ENCODE peak calls at places on chromosomes 4 and X, in ten cellular contexts. E is cardiac muscle cell; L is tibial nerve; V is naive thymus-derived CD4-positive, alpha-beta T cell; N is neural progenitor cell; D is NT2/D1; A is heart left ventricle; G is Karpas-422; P is pancreas; C is RWPE2. I is an unnamed sample.

GRCh38 chrX:22365460-22365859 is 92.7 kb downstream of the CBLL2 start:
- DNase-seq in E (no peak), L (no peak), V (no peak), N (no peak), D (no peak), A (no peak), G (no peak), P (no peak), C (peak; percentile 61), I (peak; percentile 67)

GRCh38 chrX:132956421-132957210 is 1.8 kb downstream of the HS6ST2 start:
- DNase-seq in E (peak; percentile 41), L (no peak), V (no peak), N (peak; percentile 39), D (no peak), A (no peak), G (no peak), P (peak; percentile 33), C (no peak), I (no peak)

GRCh38 chrX:135740683-135741149 is 27.3 kb downstream of the CT45A3 start:
- DNase-seq in E (no peak), L (no peak), V (peak; percentile 10), N (peak; percentile 5), D (no peak), A (no peak), G (peak; percentile 83), P (no peak), C (no peak), I (no peak)

GRCh38 chr4:52959545-52959944 is 97.4 kb downstream of the RASL11B start:
- DNase-seq in E (no peak), L (no peak), V (no peak), N (no peak), D (no peak), A (no peak), G (no peak), P (no peak), C (no peak), I (no peak)

GRCh38 chrX:112368371-112368770 is 285.8 kb upstream of the TRPC5 start:
- DNase-seq in E (no peak), L (no peak), V (no peak), N (peak; percentile 48), D (no peak), A (no peak), G (peak; percentile 43), P (no peak), C (no peak), I (no peak)

GRCh38 chrX:114798902-114799301 is 215.0 kb downstream of the HTR2C start:
- DNase-seq in E (no peak), L (no peak), V (no peak), N (no peak), D (no peak), A (no peak), G (no peak), P (no peak), C (no peak), I (no peak)

GRCh38 chr4:107279729-107280128 is 243.6 kb upstream of the DKK2 start:
- DNase-seq in E (no peak), L (no peak), V (no peak), N (no peak), D (no peak), A (no peak), G (no peak), P (no peak), C (no peak), I (no peak)

GRCh38 chrX:11427082-11428033 is 134.1 kb downstream of the AMELX start:
- DNase-seq in E (peak; percentile 6), L (peak; percentile 31), V (no peak), N (peak; percentile 55), D (no peak), A (peak; percentile 54), G (no peak), P (peak; percentile 31), C (no peak), I (no peak)

GRCh38 chr4:89868999-89869589 is 25.6 kb upstream of the MMRN1 start:
- DNase-seq in E (no peak), L (no peak), V (no peak), N (no peak), D (no peak), A (no peak), G (no peak), P (no peak), C (no peak), I (no peak)

GRCh38 chrX:144681501-144681900 is 565.8 kb upstream of the SPANXN1 start:
- DNase-seq in E (no peak), L (no peak), V (no peak), N (no peak), D (no peak), A (no peak), G (no peak), P (no peak), C (no peak), I (no peak)

GRCh38 chr4:145438298-145438697 is 43.4 kb upstream of the SMAD1 start:
- DNase-seq in E (no peak), L (no peak), V (no peak), N (no peak), D (no peak), A (no peak), G (no peak), P (no peak), C (no peak), I (no peak)

GRCh38 chr4:156654410-156654809 is 317.2 kb downstream of the PDGFC start:
- DNase-seq in E (no peak), L (no peak), V (no peak), N (no peak), D (no peak), A (no peak), G (no peak), P (no peak), C (no peak), I (no peak)

GRCh38 chr4:140595065-140595464 is 26.3 kb upstream of the UCP1 start:
- DNase-seq in E (peak; percentile 40), L (no peak), V (no peak), N (peak; percentile 23), D (no peak), A (no peak), G (peak; percentile 68), P (peak; percentile 56), C (no peak), I (no peak)

GRCh38 chr4:24244663-24245519 is 339.5 kb downstream of the DHX15 start:
- DNase-seq in E (peak; percentile 80), L (no peak), V (no peak), N (peak; percentile 34), D (no peak), A (peak; percentile 89), G (no peak), P (no peak), C (no peak), I (no peak)

GRCh38 chrX:2485460-2485753 is 15.4 kb downstream of the DHRSX start:
- DNase-seq in E (no peak), L (no peak), V (no peak), N (no peak), D (no peak), A (no peak), G (no peak), P (no peak), C (no peak), I (no peak)
- H3K4me3 ChIP-seq in E (no peak overlapping the region), L (peak overlapping the region; percentile 14), V (no peak overlapping the region), N (no peak overlapping the region), D (no peak overlapping the region), A (peak overlapping the region; percentile 40), G (no peak overlapping the region), P (no peak overlapping the region), C (no peak overlapping the region), I (no peak overlapping the region)

GRCh38 chr4:30436394-30436793 is 283.8 kb upstream of the PCDH7 start:
- DNase-seq in E (no peak), L (no peak), V (no peak), N (no peak), D (no peak), A (no peak), G (no peak), P (no peak), C (no peak), I (no peak)
- H3K4me1 ChIP-seq in E (no peaks in the 10 kb centered on the region), L (no peaks in the 10 kb centered on the region), V (no peaks in the 10 kb centered on the region), N (peaks cover 5% of the 10 kb centered on the region), D (no peaks in the 10 kb centered on the region), A (no peaks in the 10 kb centered on the region), G (no peaks in the 10 kb centered on the region), P (no peaks in the 10 kb centered on the region), C (peaks cover 4% of the 10 kb centered on the region), I (no peaks in the 10 kb centered on the region)

GRCh38 chr4:1981251-1982055 is 27.3 kb downstream of the NELFA start:
- DNase-seq in E (peak; percentile 25), L (no peak), V (no peak), N (peak; percentile 63), D (peak; percentile 27), A (no peak), G (no peak), P (no peak), C (peak; percentile 37), I (no peak)
- H3K4me3 ChIP-seq in E (no peak overlapping the region), L (no peak overlapping the region), V (no peak overlapping the region), N (no peak overlapping the region), D (no peak overlapping the region), A (no peak overlapping the region), G (no peak overlapping the region), P (no peak overlapping the region), C (no peak overlapping the region), I (no peak overlapping the region)

GRCh38 chr4:168613869-168614268 is 117.0 kb downstream of the PALLD start:
- DNase-seq in E (no peak), L (no peak), V (no peak), N (no peak), D (no peak), A (no peak), G (no peak), P (no peak), C (no peak), I (no peak)

GRCh38 chr4:168610911-168611530 is 114.2 kb downstream of the PALLD start:
- DNase-seq in E (no peak), L (no peak), V (no peak), N (no peak), D (no peak), A (no peak), G (no peak), P (no peak), C (no peak), I (no peak)

GRCh38 chr4:168612435-168613139 is 115.7 kb downstream of the PALLD start:
- DNase-seq in E (no peak), L (no peak), V (no peak), N (no peak), D (no peak), A (no peak), G (no peak), P (no peak), C (no peak), I (no peak)

GRCh38 chr4:168615294-168615693 is 118.4 kb downstream of the PALLD start:
- DNase-seq in E (no peak), L (no peak), V (no peak), N (peak; percentile 76), D (no peak), A (no peak), G (no peak), P (no peak), C (no peak), I (no peak)

DNA sequence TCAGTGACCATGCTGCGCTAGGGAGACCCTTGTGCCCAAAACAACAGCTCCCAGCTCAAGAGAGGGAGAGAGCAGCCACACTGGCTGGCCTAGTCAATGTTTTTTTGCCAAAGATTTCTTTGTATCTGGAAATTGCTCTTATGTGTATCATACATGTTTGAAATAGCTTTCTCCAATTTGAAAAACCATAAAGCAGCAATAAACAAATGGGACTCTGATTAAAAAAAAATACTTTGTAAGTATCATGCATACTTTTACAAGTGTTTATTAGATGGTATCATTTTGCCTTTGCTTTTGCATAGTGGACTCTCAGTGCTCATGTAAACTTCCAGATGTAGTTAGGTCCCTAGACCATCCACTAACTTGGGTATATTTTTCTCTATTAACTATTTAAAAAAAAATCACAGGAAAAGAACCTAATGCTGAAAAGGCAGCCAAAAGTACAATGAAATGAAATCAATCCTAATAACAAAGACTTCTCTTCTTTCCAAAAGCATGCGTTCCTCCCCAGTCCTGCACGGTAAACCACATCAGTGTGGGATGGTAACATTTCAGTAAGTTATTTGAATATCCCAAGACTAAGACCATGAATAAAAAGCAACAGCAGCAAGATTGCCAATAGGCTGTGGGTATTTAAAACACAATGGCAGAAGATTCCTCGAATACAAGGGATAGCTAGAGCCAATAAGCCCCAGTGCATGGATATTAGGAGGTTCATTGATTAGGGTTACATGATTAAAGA is 117.6 kb downstream of the PALLD start:
- DNase-seq in E (no peak), L (no peak), V (no peak), N (no peak), D (no peak), A (no peak), G (no peak), P (no peak), C (no peak), I (no peak)
- H3K4me1 ChIP-seq in E (peaks cover 14% of the 10 kb centered on the region), L (no peaks in the 10 kb centered on the region), V (no peaks in the 10 kb centered on the region), N (peaks cover 38% of the 10 kb centered on the region), D (no peaks in the 10 kb centered on the region), A (peaks cover 2% of the 10 kb centered on the region), G (no peaks in the 10 kb centered on the region), P (no peaks in the 10 kb centered on the region), C (peaks cover 16% of the 10 kb centered on the region), I (peaks cover 16% of the 10 kb centered on the region)

I was measured in keratinocyte.